ENCODE peak calls at places on chromosomes 11 and 22, in five cellular contexts. U is adrenal gland, B is substantia nigra, W is BE2C, V is renal cortical epithelial cell. J is an unnamed sample.

GRCh38 chr11:20388096-20389055 is 860 bp downstream of the PRMT3 start:
- DNase-seq in U (no peak), B (no peak), W (no peak), V (peak), J (no peak)

GRCh38 chr22:50473088-50473487 is 1.7 kb downstream of the SBF1 start:
- DNase-seq in U (no peak), B (no peak), W (no peak), V (no peak), J (peak)

GRCh38 chr11:116918925-116919653 is 81.7 kb upstream of the APOA1 start:
- DNase-seq in U (no peak), B (no peak), W (no peak), V (peak), J (no peak)

GRCh38 chr22:49549256-49549655 is 278.4 kb downstream of the BRD1 start:
- DNase-seq in U (no peak), B (no peak), W (no peak), V (no peak), J (no peak)

GRCh38 chr11:77487790-77488189 is 13.9 kb upstream of the PAK1 start:
- DNase-seq in U (no peak), B (no peak), W (no peak), V (no peak), J (no peak)

GRCh38 chr11:70747285-70747684 is 349.0 kb downstream of the CTTN start:
- DNase-seq in U (no peak), B (no peak), W (no peak), V (no peak), J (no peak)

GRCh38 chr11:104118105-104118762 is 45.7 kb downstream of the PDGFD start:
- DNase-seq in U (no peak), B (no peak), W (no peak), V (no peak), J (no peak)

GRCh38 chr11:36306888-36307287 is 10.8 kb downstream of the PRR5L start:
- DNase-seq in U (no peak), B (no peak), W (peak), V (peak), J (no peak)

GRCh38 chr22:36183446-36183845 is 18.2 kb downstream of the APOL4 start:
- DNase-seq in U (no peak), B (no peak), W (no peak), V (no peak), J (no peak)

GRCh38 chr11:131471976-131472375 is 101.6 kb downstream of the NTM start:
- DNase-seq in U (no peak), B (no peak), W (no peak), V (no peak), J (no peak)

GRCh38 chr11:122439911-122440782 is 215.4 kb upstream of the UBASH3B start:
- DNase-seq in U (peak), B (no peak), W (no peak), V (peak), J (no peak)

GRCh38 chr11:76850815-76851214 is 9.9 kb upstream of the ACER3 start:
- DNase-seq in U (no peak), B (no peak), W (no peak), V (no peak), J (no peak)

GRCh38 chr11:30760341-30760740 is 174.2 kb upstream of the MPPED2 start:
- DNase-seq in U (no peak), B (no peak), W (no peak), V (peak), J (no peak)

GRCh38 chr22:41994506-41994905 is 4.1 kb upstream of the WBP2NL start:
- DNase-seq in U (no peak), B (no peak), W (no peak), V (no peak), J (no peak)

GRCh38 chr11:45022294-45023064 is 71.8 kb upstream of the TP53I11 start:
- DNase-seq in U (no peak), B (no peak), W (no peak), V (peak), J (no peak)

GRCh38 chr11:64813826-64814225 is 3.5 kb upstream of the MEN1 start:
- DNase-seq in U (no peak), B (no peak), W (no peak), V (no peak), J (no peak)

GRCh38 chr22:19147193-19147780 is 2.8 kb downstream of the GSC2 start:
- DNase-seq in U (no peak), B (no peak), W (no peak), V (no peak), J (no peak)